ENCODE peak calls at places on chromosomes 2 and 18, in five cellular contexts. H, P, O, S and J are unnamed samples.

GRCh38 chr18:59233017-59233410 is 13.1 kb downstream of the GRP start:
- DNase-seq in O (no peak), H (no peak), P (no peak), S (no peak), J (no peak)

GRCh38 chr2:39068757-39069515 is 51.9 kb downstream of the SOS1 start:
- DNase-seq in S (no peak), H (no peak), O (no peak), P (no peak), J (no peak)

GRCh38 chr2:51673628-51674027 is 641.7 kb upstream of the NRXN1 start:
- DNase-seq in H (no peak), S (no peak), P (no peak), O (no peak), J (no peak)

GRCh38 chr2:231181848-231182247 is 16.6 kb upstream of the ARMC9 start:
- DNase-seq in H (no peak), P (no peak), O (no peak), S (peak; percentile 48), J (no peak)

GRCh38 chr2:170505631-170506270 is 209.4 kb upstream of the SP5 start:
- DNase-seq in P (peak; percentile 53), H (no peak), S (no peak), O (no peak), J (no peak)

GRCh38 chr2:222413295-222413911 is 10.9 kb upstream of the SGPP2 start:
- DNase-seq in O (no peak), S (no peak), P (no peak), H (no peak), J (no peak)

GRCh38 chr18:7645756-7646155 is 78.6 kb downstream of the PTPRM start:
- DNase-seq in H (no peak), O (no peak), S (no peak), P (no peak), J (no peak)

GRCh38 chr2:12488365-12488972 is 228.3 kb upstream of the TRIB2 start:
- DNase-seq in P (no peak), O (no peak), H (no peak), S (no peak), J (no peak)

GRCh38 chr18:13629841-13630747 is 96.3 kb downstream of the FAM210A start:
- DNase-seq in H (peak; percentile 16), P (peak; percentile 21), O (no peak), S (peak; percentile 56), J (peak; percentile 48)

GRCh38 chr2:147846382-147847081 is 1.7 kb downstream of the ACVR2A start:
- DNase-seq in S (peak; percentile 6), O (no peak), P (no peak), H (no peak), J (no peak)

GRCh38 chr2:238271061-238271554 is 17.3 kb downstream of the PER2 start:
- DNase-seq in H (no peak), P (no peak), O (no peak), S (no peak), J (no peak)

GRCh38 chr2:101063753-101064502 is 61.8 kb downstream of the RPL31 start:
- DNase-seq in P (no peak), H (no peak), O (no peak), S (no peak), J (no peak)

GRCh38 chr2:221429741-221430491 is 142.2 kb downstream of the EPHA4 start:
- DNase-seq in S (no peak), P (no peak), H (peak; percentile 66), O (no peak), J (no peak)

GRCh38 chr2:115290478-115290877 is 848.0 kb downstream of the DPP10 start:
- DNase-seq in S (no peak), P (no peak), O (no peak), H (no peak), J (no peak)

GRCh38 chr2:75288760-75289159 is 89.4 kb upstream of the TACR1 start:
- DNase-seq in H (no peak), S (no peak), P (no peak), O (no peak), J (no peak)

GRCh38 chr2:47226124-47227040 is 71.3 kb upstream of the STPG4 start:
- DNase-seq in S (no peak), O (no peak), H (peak; percentile 36), P (no peak), J (no peak)

GRCh38 chr2:19936979-19937378 is 35.2 kb upstream of the TTC32 start:
- DNase-seq in H (no peak), P (no peak), O (no peak), S (no peak), J (no peak)

GRCh38 chr2:26292646-26293045 is 47.9 kb downstream of the HADHB start:
- DNase-seq in S (no peak), O (no peak), P (no peak), H (no peak), J (no peak)

GRCh38 chr2:116513991-116514390 is 1300.5 kb upstream of the DDX18 start:
- DNase-seq in P (no peak), O (no peak), H (peak; percentile 1), S (no peak), J (no peak)

GRCh38 chr2:32009479-32010256 is 1.1 kb downstream of the MEMO1 start:
- DNase-seq in P (no peak), H (no peak), S (peak; percentile 38), O (no peak), J (no peak)

GRCh38 chr2:45069711-45070664 is 60.7 kb upstream of the SIX2 start:
- DNase-seq in O (no peak), S (no peak), H (no peak), P (no peak), J (no peak)

GRCh38 chr2:45722477-45722876 is 71.0 kb downstream of the PRKCE start:
- DNase-seq in P (no peak), H (no peak), O (no peak), S (no peak), J (no peak)

GRCh38 chr2:223500690-223501089 is 101.5 kb downstream of the SCG2 start:
- DNase-seq in P (no peak), S (no peak), H (no peak), O (no peak), J (no peak)

GRCh38 chr2:200308421-200309295 is 2.2 kb downstream of the SPATS2L start:
- DNase-seq in P (no peak), H (no peak), S (no peak), O (no peak), J (no peak)

GRCh38 chr2:189254268-189254883 is 74.8 kb upstream of the COL5A2 start:
- DNase-seq in S (no peak), P (peak; percentile 63), O (peak; percentile 16), H (no peak), J (no peak)

GRCh38 chr18:5103693-5104092 is 93.4 kb downstream of the AKAIN1 start:
- DNase-seq in O (no peak), P (no peak), S (no peak), H (no peak), J (no peak)

GRCh38 chr2:43129676-43130547 is 96.5 kb downstream of the ZFP36L2 start:
- DNase-seq in H (no peak), S (no peak), P (no peak), O (no peak), J (no peak)